ENCODE peak calls at places on chromosomes 1 and 21, in ten cellular contexts. V is fibroblast of mammary gland, U is Peyer's patch, F is GM04504, S is cerebellar cortex, X is astrocyte of the hippocampus, N is iris pigment epithelial cell, Q is T-helper 17 cell, Y is left cardiac atrium, P is Ammon's horn. I is an unnamed sample.

GRCh38 chr21:46561448-46562095 is 43.3 kb downstream of the S100B start:
- DNase-seq in V (no peak), U (no peak), F (no peak), S (no peak), X (no peak), N (no peak), Q (no peak), Y (no peak), P (no peak), I (peak; percentile 50)

GRCh38 chr1:179550753-179551682 is 24.7 kb downstream of the NPHS2 start:
- DNase-seq in V (peak; percentile 79), U (no peak), F (peak; percentile 15), S (no peak), X (peak; percentile 56), N (peak; percentile 68), Q (no peak), Y (no peak), P (no peak), I (no peak)

GRCh38 chr1:234541281-234541975 is 62.4 kb upstream of the TARBP1 start:
- DNase-seq in V (peak; percentile 84), U (no peak), F (no peak), S (no peak), X (peak; percentile 73), N (no peak), Q (no peak), Y (no peak), P (no peak), I (no peak)

GRCh38 chr21:42021751-42022430 is 11.7 kb upstream of the ZBTB21 start:
- DNase-seq in V (no peak), U (no peak), F (no peak), S (no peak), X (peak; percentile 65), N (no peak), Q (no peak), Y (no peak), P (peak; percentile 32), I (no peak)

GRCh38 chr1:96980448-96980847 is 258.9 kb downstream of the PTBP2 start:
- DNase-seq in V (no peak), U (no peak), F (no peak), S (no peak), X (no peak), N (no peak), Q (no peak), Y (no peak), P (no peak), I (no peak)

GRCh38 chr1:118339431-118340146 is 154.6 kb upstream of the SPAG17 start:
- DNase-seq in V (peak; percentile 53), U (no peak), F (no peak), S (no peak), X (no peak), N (no peak), Q (no peak), Y (no peak), P (no peak), I (no peak)

GRCh38 chr1:47894718-47895393 is 102.3 kb downstream of the TRABD2B start:
- DNase-seq in V (peak; percentile 45), U (peak; percentile 89), F (no peak), S (no peak), X (peak; percentile 16), N (peak; percentile 17), Q (no peak), Y (peak; percentile 36), P (no peak), I (no peak)

GRCh38 chr1:65393345-65393744 is 27.1 kb upstream of the LEPR start:
- DNase-seq in V (peak; percentile 66), U (no peak), F (peak; percentile 9), S (no peak), X (peak; percentile 29), N (peak; percentile 52), Q (no peak), Y (no peak), P (no peak), I (no peak)

GRCh38 chr1:18635833-18636671 is 5.4 kb downstream of the PAX7 start:
- DNase-seq in V (peak; percentile 6), U (no peak), F (no peak), S (no peak), X (peak; percentile 43), N (no peak), Q (no peak), Y (no peak), P (no peak), I (peak; percentile 14)

GRCh38 chr21:41847066-41847804 is 31.9 kb downstream of the PRDM15 start:
- DNase-seq in V (peak; percentile 29), U (no peak), F (peak; percentile 9), S (peak; percentile 17), X (no peak), N (peak; percentile 6), Q (no peak), Y (no peak), P (no peak), I (no peak)

GRCh38 chr1:115429242-115429641 is 91.2 kb upstream of the NGF start:
- DNase-seq in V (peak; percentile 74), U (no peak), F (peak; percentile 66), S (no peak), X (peak; percentile 65), N (peak; percentile 28), Q (no peak), Y (no peak), P (no peak), I (no peak)

GRCh38 chr21:46120301-46121285 is 22.7 kb downstream of the COL6A2 start:
- DNase-seq in V (peak; percentile 11), U (no peak), F (no peak), S (no peak), X (no peak), N (no peak), Q (peak; percentile 6), Y (peak; percentile 18), P (no peak), I (peak; percentile 47)

GRCh38 chr1:8422439-8423133 is 104.7 kb downstream of the SLC45A1 start:
- DNase-seq in V (no peak), U (peak; percentile 57), F (no peak), S (peak; percentile 47), X (peak; percentile 58), N (no peak), Q (no peak), Y (no peak), P (no peak), I (no peak)

GRCh38 chr21:42760977-42761751 is 107.7 kb downstream of the PDE9A start:
- DNase-seq in V (no peak), U (no peak), F (no peak), S (peak; percentile 70), X (no peak), N (no peak), Q (no peak), Y (no peak), P (no peak), I (no peak)

GRCh38 chr1:147748687-147749350 is 11.6 kb downstream of the GJA5 start:
- DNase-seq in V (peak; percentile 41), U (no peak), F (no peak), S (no peak), X (no peak), N (no peak), Q (no peak), Y (peak; percentile 38), P (no peak), I (no peak)

GRCh38 chr21:31162827-31163226 is 124.6 kb upstream of the KRTAP19-8 start:
- DNase-seq in V (peak; percentile 71), U (no peak), F (no peak), S (no peak), X (peak; percentile 58), N (peak; percentile 62), Q (no peak), Y (no peak), P (no peak), I (no peak)

GRCh38 chr1:61343623-61344257 is 261.4 kb downstream of the NFIA start:
- DNase-seq in V (no peak), U (no peak), F (no peak), S (no peak), X (peak; percentile 6), N (no peak), Q (no peak), Y (no peak), P (no peak), I (no peak)

GRCh38 chr1:8889103-8889846 is 10.8 kb upstream of the ENO1 start:
- DNase-seq in V (peak; percentile 26), U (no peak), F (no peak), S (no peak), X (peak; percentile 39), N (no peak), Q (no peak), Y (no peak), P (no peak), I (peak; percentile 54)

GRCh38 chr21:34938079-34938764 is 110.9 kb downstream of the RUNX1 start:
- DNase-seq in V (peak; percentile 42), U (no peak), F (no peak), S (no peak), X (peak; percentile 42), N (peak; percentile 75), Q (no peak), Y (no peak), P (no peak), I (no peak)

GRCh38 chr1:26263212-26263611 is 16.7 kb upstream of the SH3BGRL3 start:
- DNase-seq in V (no peak), U (no peak), F (no peak), S (no peak), X (no peak), N (no peak), Q (no peak), Y (no peak), P (no peak), I (no peak)

GRCh38 chr1:21160263-21160662 is 16.4 kb downstream of the EIF4G3 start:
- DNase-seq in V (no peak), U (no peak), F (no peak), S (no peak), X (no peak), N (no peak), Q (no peak), Y (no peak), P (no peak), I (no peak)

GRCh38 chr1:82386365-82387069 is 585.8 kb downstream of the ADGRL2 start:
- DNase-seq in V (no peak), U (no peak), F (no peak), S (no peak), X (no peak), N (no peak), Q (no peak), Y (no peak), P (no peak), I (no peak)

GRCh38 chr1:154157520-154158306 is 2.8 kb upstream of the NUP210L start:
- DNase-seq in V (peak; percentile 15), U (peak; percentile 66), F (no peak), S (no peak), X (no peak), N (peak; percentile 83), Q (peak; percentile 22), Y (no peak), P (peak; percentile 39), I (no peak)

GRCh38 chr1:78790174-78790573 is 140.5 kb downstream of the IFI44 start:
- DNase-seq in V (peak; percentile 1), U (no peak), F (no peak), S (no peak), X (no peak), N (no peak), Q (no peak), Y (no peak), P (no peak), I (no peak)

GRCh38 chr1:86714561-86715244 is 10.3 kb downstream of the SH3GLB1 start:
- DNase-seq in V (no peak), U (no peak), F (no peak), S (no peak), X (no peak), N (no peak), Q (no peak), Y (no peak), P (no peak), I (no peak)

GRCh38 chr1:6601865-6602668 is 602 bp downstream of the KLHL21 start:
- DNase-seq in V (peak; percentile 50), U (peak; percentile 60), F (peak; percentile 24), S (no peak), X (no peak), N (peak; percentile 77), Q (peak; percentile 20), Y (peak; percentile 66), P (peak; percentile 67), I (peak; percentile 83)

GRCh38 chr1:223844962-223845809 is 561 bp downstream of the TP53BP2 start:
- DNase-seq in V (peak; percentile 49), U (peak; percentile 73), F (peak; percentile 29), S (peak; percentile 66), X (peak; percentile 85), N (peak; percentile 75), Q (peak; percentile 63), Y (peak; percentile 68), P (peak; percentile 28), I (no peak)

GRCh38 chr1:192443616-192444015 is 126.8 kb downstream of the RGS21 start:
- DNase-seq in V (peak; percentile 36), U (no peak), F (no peak), S (no peak), X (no peak), N (peak; percentile 30), Q (no peak), Y (no peak), P (no peak), I (no peak)